ENCODE peak calls at places on chromosomes 7 and 10, in eight cellular contexts. J, Z, T, I, P, B, H and V are unnamed samples.

GRCh38 chr10:102819054-102819453 is 18.2 kb downstream of the CYP17A1 start:
- DNase-seq in B (no peak), I (no peak), T (no peak), J (no peak), P (no peak), H (no peak), Z (no peak), V (no peak)

GRCh38 chr7:129952164-129952652 is 552 bp downstream of the UBE2H start:
- DNase-seq in P (no peak), Z (peak), B (no peak), I (peak), H (peak), T (peak), J (peak), V (peak)

GRCh38 chr10:91576096-91576545 is 56.8 kb downstream of the PPP1R3C start:
- DNase-seq in J (no peak), I (no peak), H (no peak), T (no peak), P (no peak), Z (no peak), B (no peak), V (no peak)

GRCh38 chr7:13148548-13148947 is 461.1 kb downstream of the ARL4A start:
- DNase-seq in I (no peak), J (no peak), Z (no peak), P (no peak), T (no peak), B (no peak), H (no peak), V (no peak)

GRCh38 chr7:132518839-132519173 is 57.5 kb downstream of the PLXNA4 start:
- DNase-seq in Z (no peak), I (no peak), P (no peak), B (no peak), J (no peak), T (no peak), H (no peak), V (no peak)

GRCh38 chr10:13815766-13816165 is 229.0 kb downstream of the PRPF18 start:
- DNase-seq in B (no peak), Z (peak), J (peak), T (no peak), P (no peak), H (no peak), I (no peak), V (no peak)

GRCh38 chr7:140059288-140060242 is 3.2 kb downstream of the PARP12 start:
- DNase-seq in Z (peak), J (peak), T (no peak), H (no peak), P (no peak), I (peak), B (no peak), V (peak)

GRCh38 chr7:131462059-131462458 is 94.4 kb downstream of the PODXL start:
- DNase-seq in T (no peak), P (no peak), Z (no peak), H (no peak), B (no peak), I (no peak), J (no peak), V (no peak)

GRCh38 chr7:133797818-133798485 is 329.2 kb upstream of the LRGUK start:
- DNase-seq in T (no peak), H (no peak), J (peak), I (no peak), Z (peak), P (no peak), B (no peak), V (no peak)